ENCODE peak calls at places on chromosomes 7 and 10, in four cellular contexts. K is hypothalamus, I is fibroblast of pulmonary artery, H is Calu3. C is an unnamed sample.

GRCh38 chr10:117462424-117462792 is 80.1 kb upstream of the EMX2 start:
- DNase-seq in K (no peak), I (no peak), H (peak), C (no peak)

GRCh38 chr7:17371656-17372524 is 73.4 kb downstream of the AHR start:
- DNase-seq in K (no peak), I (peak), H (peak), C (no peak)

GRCh38 chr10:60757422-60757895 is 20.8 kb upstream of the CDK1 start:
- DNase-seq in K (no peak), I (no peak), H (no peak), C (no peak)

GRCh38 chr10:128052696-128053095 is 73.5 kb downstream of the MKI67 start:
- DNase-seq in K (no peak), I (no peak), H (no peak), C (no peak)

GRCh38 chr7:26145236-26145635 is 6.8 kb upstream of the NFE2L3 start:
- DNase-seq in K (no peak), I (no peak), H (no peak), C (no peak)

GRCh38 chr7:93176961-93177580 is 28.9 kb upstream of the SAMD9L start:
- DNase-seq in K (no peak), I (no peak), H (no peak), C (no peak)

GRCh38 chr10:79059859-79060379 is 8.8 kb upstream of the ZMIZ1 start:
- DNase-seq in K (peak), I (no peak), H (no peak), C (no peak)

GRCh38 chr7:74612015-74612829 is 45.3 kb upstream of the GTF2I start:
- DNase-seq in K (no peak), I (peak), H (peak), C (no peak)

GRCh38 chr7:18893156-18893555 is 224.3 kb downstream of the TWIST1 start:
- DNase-seq in K (no peak), I (no peak), H (peak), C (no peak)

GRCh38 chr10:21993360-21994001 is 10.0 kb downstream of the DNAJC1 start:
- DNase-seq in K (no peak), I (peak), H (no peak), C (no peak)

GRCh38 chr10:61548371-61548770 is 95.2 kb upstream of the TMEM26 start:
- DNase-seq in K (no peak), I (no peak), H (no peak), C (no peak)

GRCh38 chr7:130430841-130431713 is 9.7 kb downstream of the CEP41 start:
- DNase-seq in K (no peak), I (peak), H (no peak), C (no peak)

GRCh38 chr10:28722065-28722803 is 44.9 kb downstream of the BAMBI start:
- DNase-seq in K (peak), I (peak), H (peak), C (no peak)

GRCh38 chr10:91206427-91206826 is 14.0 kb upstream of the PCGF5 start:
- DNase-seq in K (no peak), I (no peak), H (no peak), C (no peak)

GRCh38 chr10:48838830-48839229 is 100.8 kb downstream of the LRRC18 start:
- DNase-seq in K (no peak), I (no peak), H (no peak), C (no peak)

GRCh38 chr10:104478380-104478779 is 124.7 kb downstream of the CFAP58 start:
- DNase-seq in K (no peak), I (no peak), H (no peak), C (no peak)

GRCh38 chr10:32938554-32939061 is 19.4 kb downstream of the ITGB1 start:
- DNase-seq in K (peak), I (no peak), H (peak), C (no peak)

GRCh38 chr7:100190059-100190711 is 12.5 kb downstream of the STAG3 start:
- DNase-seq in K (no peak), I (peak), H (no peak), C (no peak)

GRCh38 chr7:411677-412312 is 107.9 kb downstream of the PDGFA start:
- DNase-seq in K (no peak), I (no peak), H (no peak), C (no peak)

GRCh38 chr10:131910663-131911314 is 10.0 kb downstream of the PPP2R2D start:
- DNase-seq in K (no peak), I (no peak), H (no peak), C (no peak)

GRCh38 chr10:16644146-16644545 is 122.5 kb upstream of the C1QL3 start:
- DNase-seq in K (no peak), I (peak), H (peak), C (no peak)

GRCh38 chr10:23432161-23432560 is 6.7 kb upstream of the OTUD1 start:
- DNase-seq in K (no peak), I (no peak), H (no peak), C (no peak)

GRCh38 chr7:152136623-152137022 is 111.1 kb downstream of the GALNT11 start:
- DNase-seq in K (no peak), I (peak), H (no peak), C (no peak)

GRCh38 chr10:131690805-131691239 is 210.0 kb upstream of the PPP2R2D start:
- DNase-seq in K (no peak), I (no peak), H (no peak), C (no peak)

C was measured in central memory CD8-positive, alpha-beta T cell.